ENCODE peak calls at places on chromosome 11, in five cellular contexts. C is Right ventricle myocardium inferior; J is central memory CD8-positive, alpha-beta T cell; O is pancreas; Q is RWPE2. T is an unnamed sample.
A peak's percentile ranks its signal among the peaks of the same experiment; 100 is the strongest.

GRCh38 chr11:119720311-119720710 is 8.7 kb downstream of the NECTIN1 start:
- ATAC-seq in C (no peak), J (no peak), O (no peak), Q (no peak), T (no peak)

GRCh38 chr11:75678620-75679259 is 9.9 kb upstream of the MAP6 start:
- ATAC-seq in C (no peak), J (no peak), O (no peak), Q (no peak), T (no peak)

GRCh38 chr11:82577246-82577645 is 156.4 kb downstream of the FAM181B start:
- ATAC-seq in C (no peak), J (no peak), O (no peak), Q (no peak), T (no peak)

GRCh38 chr11:60504219-60504618 is 11.0 kb upstream of the MS4A13 start:
- ATAC-seq in C (no peak), J (no peak), O (no peak), Q (no peak), T (no peak)

GRCh38 chr11:122099345-122100045 is 16.5 kb downstream of the BLID start:
- ATAC-seq in C (peak; percentile 24), J (no peak), O (no peak), Q (peak; percentile 26), T (peak; percentile 27)

GRCh38 chr11:5291207-5291838 is 10.4 kb downstream of the OR51B4 start:
- ATAC-seq in C (no peak), J (no peak), O (no peak), Q (peak; percentile 95), T (peak; percentile 77)

GRCh38 chr11:95507794-95508193 is 276.8 kb upstream of the SESN3 start:
- ATAC-seq in C (no peak), J (no peak), O (no peak), Q (no peak), T (no peak)

GRCh38 chr11:643366-643765 is 6.3 kb downstream of the DRD4 start:
- ATAC-seq in C (no peak), J (no peak), O (no peak), Q (no peak), T (no peak)

GRCh38 chr11:116819049-116819448 is 4.1 kb downstream of the APOA4 start:
- ATAC-seq in C (no peak), J (no peak), O (no peak), Q (no peak), T (no peak)

GRCh38 chr11:122717264-122717867 is 61.8 kb downstream of the UBASH3B start:
- ATAC-seq in C (peak; percentile 46), J (peak; percentile 67), O (no peak), Q (no peak), T (no peak)

GRCh38 chr11:125428486-125429173 is 67.4 kb downstream of the FEZ1 start:
- ATAC-seq in C (no peak), J (no peak), O (no peak), Q (no peak), T (no peak)

GRCh38 chr11:848988-849824 is 6.6 kb downstream of the TSPAN4 start:
- ATAC-seq in C (no peak), J (no peak), O (peak; percentile 5), Q (no peak), T (no peak)

GRCh38 chr11:115884800-115885445 is 380.7 kb upstream of the CADM1 start:
- ATAC-seq in C (no peak), J (no peak), O (no peak), Q (no peak), T (no peak)

GRCh38 chr11:7165911-7166310 is 77.1 kb downstream of the RBMXL2 start:
- ATAC-seq in C (no peak), J (no peak), O (no peak), Q (peak; percentile 31), T (no peak)

GRCh38 chr11:82858133-82858532 is 42.1 kb downstream of the PRCP start:
- ATAC-seq in C (no peak), J (no peak), O (no peak), Q (no peak), T (peak; percentile 69)

T was measured in SK-N-SH treated with all-trans-retinoic acid at 6 μM for 48 hours.